ENCODE peak calls at places on chromosomes 7 and 10, in five cellular contexts. Z is left lung; K is mesendoderm; Q is MM.1S; C is CD8-positive, alpha-beta T cell. J is an unnamed sample. For H3K27me3, the result is how much of the 10 kb centered on the place peaks cover.

GRCh38 chr10:36573246-36573645 is 552.2 kb upstream of the ANKRD30A start:
- DNase-seq in Z (no peak), K (no peak), Q (no peak), C (no peak), J (no peak)

GRCh38 chr7:124662937-124663336 is 102.7 kb downstream of the GPR37 start:
- DNase-seq in Z (no peak), K (no peak), Q (no peak), C (no peak), J (no peak)

GRCh38 chr7:37510043-37510634 is 61.5 kb upstream of the ELMO1 start:
- DNase-seq in Z (no peak), K (peak), Q (peak), C (no peak), J (no peak)

GRCh38 chr10:43070121-43071085 is 6.5 kb upstream of the RET start:
- DNase-seq in Z (peak), K (peak), Q (no peak), C (no peak), J (no peak)

GRCh38 chr7:33155811-33156210 is 26.4 kb downstream of the BBS9 start:
- DNase-seq in Z (no peak), K (no peak), Q (no peak), C (no peak), J (no peak)

GRCh38 chr10:91347529-91347928 is 62.6 kb upstream of the HECTD2 start:
- DNase-seq in Z (no peak), K (no peak), Q (no peak), C (no peak), J (no peak)

GRCh38 chr7:33616752-33617151 is 288.6 kb upstream of the BMPER start:
- DNase-seq in Z (no peak), K (no peak), Q (no peak), C (no peak), J (no peak)

GRCh38 chr7:64313740-64314491 is at the start of gene ZNF736:
- DNase-seq in Z (peak), K (peak), Q (peak), C (peak), J (peak)

GRCh38 chr10:9254353-9254752 is 1199.9 kb downstream of the GATA3 start:
- DNase-seq in Z (no peak), K (no peak), Q (no peak), C (no peak), J (no peak)

GRCh38 chr7:326273-326672 is 36.3 kb downstream of the FOXL3 start:
- DNase-seq in Z (peak), K (no peak), Q (no peak), C (no peak), J (no peak)

GRCh38 chr10:30495687-30496086 is 61.7 kb downstream of the MAP3K8 start:
- DNase-seq in Z (no peak), K (no peak), Q (no peak), C (no peak), J (no peak)

GRCh38 chr7:122143376-122143750 is 686 bp downstream of the AASS start:
- DNase-seq in Z (peak), K (peak), Q (peak), C (no peak), J (peak)

GRCh38 chr7:129127601-129128000 is 16.9 kb upstream of the TSPAN33 start:
- DNase-seq in Z (no peak), K (no peak), Q (no peak), C (no peak), J (no peak)

GRCh38 chr10:96306516-96306915 is 2.3 kb downstream of the DNTT start:
- DNase-seq in Z (peak), K (no peak), Q (no peak), C (no peak), J (no peak)

GRCh38 chr10:111128331-111129167 is 51.7 kb downstream of the ADRA2A start:
- DNase-seq in Z (no peak), K (peak), Q (no peak), C (no peak), J (no peak)

GRCh38 chr7:17212188-17212587 is 86.3 kb upstream of the AHR start:
- DNase-seq in Z (no peak), K (no peak), Q (no peak), C (no peak), J (no peak)
- H3K27me3 ChIP-seq in Z (under half), K (under half), Q (under half), C (under half), J (under half)

DNA sequence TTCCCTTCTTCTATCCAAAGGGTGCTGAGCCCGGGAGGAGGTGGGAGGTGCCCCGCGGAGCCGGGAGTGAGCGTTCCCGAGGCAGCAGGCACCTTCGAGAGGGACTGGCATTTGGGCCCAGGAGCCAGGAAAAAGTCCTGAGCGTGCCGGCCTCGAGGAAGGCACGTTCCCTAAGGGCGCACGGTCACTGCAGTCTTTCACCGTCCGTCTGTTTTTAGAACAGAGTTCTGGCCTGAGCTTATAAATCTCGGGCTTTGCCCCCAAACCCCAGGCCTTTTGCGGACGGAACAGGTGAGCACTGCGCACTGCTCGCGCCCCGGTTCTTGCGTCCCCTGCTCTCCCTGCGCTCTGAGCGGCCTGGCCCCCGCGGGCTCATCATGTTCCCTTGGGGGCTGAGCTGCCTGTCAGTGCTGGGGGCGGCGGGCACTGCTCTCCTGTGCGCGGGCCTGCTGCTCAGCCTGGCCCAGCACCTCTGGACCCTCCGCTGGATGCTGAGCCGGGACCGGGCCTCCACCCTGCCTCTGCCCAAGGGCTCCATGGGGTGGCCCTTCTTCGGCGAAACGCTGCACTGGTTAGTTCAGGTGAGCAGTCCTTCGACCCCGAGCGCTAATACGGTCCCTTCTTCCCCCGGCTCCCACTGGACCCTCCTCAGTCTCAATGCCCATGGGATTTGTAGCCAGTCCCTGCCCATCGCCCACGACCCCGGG is 442 bp downstream of the CYP26C1 start:
- DNase-seq in Z (no peak), K (no peak), Q (no peak), C (no peak), J (no peak)
- H3K27me3 ChIP-seq in Z (half or more), K (half or more), Q (under half), C (under half), J (under half)

GRCh38 chr10:71656220-71656619 is 63.4 kb downstream of the C10orf105 start:
- DNase-seq in Z (no peak), K (no peak), Q (no peak), C (no peak), J (no peak)

GRCh38 chr10:71658349-71658745 is 61.2 kb downstream of the C10orf105 start:
- DNase-seq in Z (no peak), K (no peak), Q (no peak), C (no peak), J (no peak)

GRCh38 chr10:71659050-71659738 is 60.4 kb downstream of the C10orf105 start:
- DNase-seq in Z (no peak), K (peak), Q (no peak), C (no peak), J (no peak)

GRCh38 chr10:71659739-71660136 is 59.8 kb downstream of the C10orf105 start:
- DNase-seq in Z (no peak), K (no peak), Q (no peak), C (no peak), J (no peak)

DNA sequence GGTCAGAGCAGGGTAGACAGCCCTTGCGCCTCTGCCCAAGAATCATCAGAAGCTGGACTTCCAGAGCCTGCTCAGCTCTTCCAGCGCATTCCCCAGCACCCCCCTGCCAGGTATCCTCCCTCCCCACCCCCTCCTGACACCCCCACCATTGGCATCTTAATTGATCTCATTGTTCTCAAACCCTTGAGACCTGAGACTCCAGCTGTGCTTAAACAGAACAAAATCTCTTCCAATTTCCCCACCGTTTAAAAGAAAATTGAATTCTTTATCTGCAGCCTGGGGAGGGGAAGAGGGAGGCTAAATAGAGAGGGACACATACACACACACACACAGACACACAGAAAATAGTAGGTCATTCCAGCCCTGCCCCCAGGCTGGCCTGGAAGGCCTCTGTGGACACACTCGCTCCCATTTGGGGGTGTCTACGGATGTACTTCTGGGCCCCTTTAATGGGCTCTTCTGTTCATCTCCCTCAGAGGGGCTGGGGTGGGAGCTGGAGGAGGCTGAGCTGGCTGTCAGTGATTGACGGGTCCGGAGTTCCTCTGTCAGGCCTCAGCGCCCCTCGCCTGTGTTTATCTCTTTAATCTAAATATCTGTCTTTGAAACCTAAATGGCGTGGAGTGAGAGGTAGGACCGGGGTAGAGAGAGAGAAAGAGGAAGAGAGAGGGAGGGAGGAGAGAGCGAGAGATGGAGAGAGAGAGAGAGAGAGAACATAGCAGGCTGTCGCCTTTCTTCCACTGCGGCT is 61.8 kb downstream of the C10orf105 start:
- DNase-seq in Z (no peak), K (peak), Q (no peak), C (no peak), J (no peak)
- H3K27me3 ChIP-seq in Z (under half), K (under half), Q (under half), C (under half), J (under half)

GRCh38 chr10:23693895-23694294 is 255.0 kb downstream of the OTUD1 start:
- DNase-seq in Z (peak), K (no peak), Q (no peak), C (no peak), J (peak)
- H3K27me3 ChIP-seq in Z (under half), K (under half), Q (under half), C (under half), J (under half)

GRCh38 chr7:1346533-1346805 is 112.8 kb downstream of the MICALL2 start:
- DNase-seq in Z (peak), K (no peak), Q (no peak), C (no peak), J (no peak)
- H3K27me3 ChIP-seq in Z (under half), K (under half), Q (half or more), C (under half), J (under half)

DNA sequence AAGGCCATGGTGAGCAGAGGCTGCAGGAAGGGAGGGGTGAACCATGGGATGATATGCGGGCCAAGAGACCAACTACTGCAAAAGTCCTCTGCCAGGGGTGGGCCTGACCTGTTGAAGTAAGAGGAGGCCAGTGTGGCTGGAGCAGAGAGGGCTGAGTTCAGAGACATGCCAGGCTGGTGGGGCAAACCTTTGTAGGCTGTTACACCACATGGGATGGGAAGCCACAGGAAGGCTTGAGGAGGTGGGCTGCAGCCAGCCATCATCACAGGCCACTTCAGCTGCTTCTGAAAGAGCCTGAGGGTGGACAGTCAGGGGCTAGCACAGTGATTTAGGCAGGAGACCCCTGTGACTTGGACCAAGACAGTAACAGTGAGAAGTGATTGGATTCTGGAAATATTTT is 20.3 kb downstream of the CXCL12 start:
- DNase-seq in Z (no peak), K (no peak), Q (no peak), C (no peak), J (no peak)
- H3K27me3 ChIP-seq in Z (under half), K (under half), Q (under half), C (under half), J (under half)

GRCh38 chr10:102412293-102412692 is 6.3 kb downstream of the PSD start:
- DNase-seq in Z (no peak), K (no peak), Q (no peak), C (no peak), J (no peak)
- H3K27me3 ChIP-seq in Z (under half), K (under half), Q (half or more), C (under half), J (under half)

J was measured in GM06990.